ENCODE peak calls at places on chromosome 12, in eight cellular contexts. One of them, this sample, is unnamed.

GRCh38 chr12:131114942-131115584 is 161.4 kb downstream of the ADGRD1 start:
- DNase-seq in hippocampal formation: no peak
- DNase-seq in choroid plexus epithelial cell: peak
- DNase-seq in NCI-H2171 treated with DMSO at 0.1 percent for 48 hours: no peak
- DNase-seq in tibial artery: no peak
- DNase-seq in mucosa of descending colon: no peak
- DNase-seq in HS-27A: no peak
- DNase-seq in H1: no peak
- DNase-seq in this sample: no peak

GRCh38 chr12:13223941-13224340 is 27.4 kb downstream of the EMP1 start:
- DNase-seq in NCI-H2171 treated with DMSO at 0.1 percent for 48 hours: no peak
- DNase-seq in H1: no peak
- DNase-seq in hippocampal formation: no peak
- DNase-seq in tibial artery: no peak
- DNase-seq in HS-27A: no peak
- DNase-seq in mucosa of descending colon: no peak
- DNase-seq in choroid plexus epithelial cell: no peak
- DNase-seq in this sample: no peak

GRCh38 chr12:53696285-53696654 is 20.4 kb upstream of the ATP5MC2 start:
- DNase-seq in NCI-H2171 treated with DMSO at 0.1 percent for 48 hours: peak
- DNase-seq in mucosa of descending colon: peak
- DNase-seq in HS-27A: no peak
- DNase-seq in hippocampal formation: peak
- DNase-seq in choroid plexus epithelial cell: peak
- DNase-seq in H1: peak
- DNase-seq in tibial artery: no peak
- DNase-seq in this sample: peak

GRCh38 chr12:47236109-47236714 is 156.5 kb upstream of the AMIGO2 start:
- DNase-seq in choroid plexus epithelial cell: peak
- DNase-seq in HS-27A: peak
- DNase-seq in mucosa of descending colon: no peak
- DNase-seq in NCI-H2171 treated with DMSO at 0.1 percent for 48 hours: no peak
- DNase-seq in H1: no peak
- DNase-seq in hippocampal formation: no peak
- DNase-seq in tibial artery: no peak
- DNase-seq in this sample: no peak

GRCh38 chr12:5176058-5176457 is 132.4 kb downstream of the KCNA5 start:
- DNase-seq in mucosa of descending colon: no peak
- DNase-seq in tibial artery: no peak
- DNase-seq in choroid plexus epithelial cell: no peak
- DNase-seq in H1: no peak
- DNase-seq in HS-27A: no peak
- DNase-seq in hippocampal formation: no peak
- DNase-seq in NCI-H2171 treated with DMSO at 0.1 percent for 48 hours: no peak
- DNase-seq in this sample: no peak

GRCh38 chr12:80892597-80893445 is 44.9 kb downstream of the LIN7A start:
- DNase-seq in NCI-H2171 treated with DMSO at 0.1 percent for 48 hours: no peak
- DNase-seq in H1: no peak
- DNase-seq in mucosa of descending colon: no peak
- DNase-seq in tibial artery: no peak
- DNase-seq in hippocampal formation: no peak
- DNase-seq in choroid plexus epithelial cell: no peak
- DNase-seq in HS-27A: no peak
- DNase-seq in this sample: peak

GRCh38 chr12:109451400-109451799 is 25.7 kb downstream of the KCTD10 start:
- DNase-seq in mucosa of descending colon: no peak
- DNase-seq in choroid plexus epithelial cell: no peak
- DNase-seq in NCI-H2171 treated with DMSO at 0.1 percent for 48 hours: no peak
- DNase-seq in H1: no peak
- DNase-seq in HS-27A: no peak
- DNase-seq in hippocampal formation: no peak
- DNase-seq in tibial artery: no peak
- DNase-seq in this sample: no peak

GRCh38 chr12:47216150-47216677 is 136.5 kb upstream of the AMIGO2 start:
- DNase-seq in NCI-H2171 treated with DMSO at 0.1 percent for 48 hours: no peak
- DNase-seq in mucosa of descending colon: peak
- DNase-seq in H1: no peak
- DNase-seq in choroid plexus epithelial cell: no peak
- DNase-seq in hippocampal formation: peak
- DNase-seq in tibial artery: no peak
- DNase-seq in HS-27A: no peak
- DNase-seq in this sample: no peak

This sample was measured in NCI-H69.